ENCODE peak calls at places on chromosomes 11 and 22, in nine cellular contexts. C is tibial artery, H is lung, D is fibroblast of mammary gland, Q is tibial nerve, W is IMR-90, Z is fibroblast of the aortic adventitia, M is AG09309, T is epithelial cell of esophagus. K is an unnamed sample.

GRCh38 chr11:125892071-125892470 is 4.6 kb downstream of the HYLS1 start:
- DNase-seq in C (no peak), H (no peak), D (peak), Q (no peak), W (peak), Z (peak), M (no peak), T (peak), K (no peak)

GRCh38 chr22:28075260-28075981 is 156.4 kb upstream of the PITPNB start:
- DNase-seq in C (no peak), H (peak), D (peak), Q (peak), W (peak), Z (peak), M (peak), T (peak), K (no peak)

GRCh38 chr11:11510939-11511338 is 110.9 kb downstream of the GALNT18 start:
- DNase-seq in C (no peak), H (peak), D (no peak), Q (peak), W (peak), Z (no peak), M (peak), T (peak), K (no peak)

GRCh38 chr22:43088616-43088978 is 594 bp downstream of the TTLL1 start:
- DNase-seq in C (no peak), H (no peak), D (no peak), Q (no peak), W (no peak), Z (peak), M (no peak), T (no peak), K (no peak)

GRCh38 chr22:31001124-31001770 is 32.2 kb downstream of the TUG1 start:
- DNase-seq in C (no peak), H (no peak), D (no peak), Q (no peak), W (no peak), Z (no peak), M (no peak), T (no peak), K (no peak)

GRCh38 chr11:15379483-15379882 is 264.8 kb downstream of the INSC start:
- DNase-seq in C (no peak), H (no peak), D (no peak), Q (no peak), W (no peak), Z (no peak), M (no peak), T (no peak), K (no peak)

GRCh38 chr22:23682827-23683355 is 7.9 kb upstream of the RGL4 start:
- DNase-seq in C (peak), H (no peak), D (no peak), Q (no peak), W (no peak), Z (no peak), M (no peak), T (no peak), K (no peak)

GRCh38 chr11:10459029-10459970 is 4.2 kb downstream of the AMPD3 start:
- DNase-seq in C (no peak), H (no peak), D (no peak), Q (no peak), W (no peak), Z (no peak), M (no peak), T (no peak), K (peak)

GRCh38 chr11:55701429-55701828 is 39.4 kb downstream of the OR4C6 start:
- DNase-seq in C (no peak), H (no peak), D (no peak), Q (no peak), W (no peak), Z (no peak), M (no peak), T (no peak), K (no peak)

GRCh38 chr11:13210424-13210823 is 67.2 kb upstream of the BMAL1 start:
- DNase-seq in C (peak), H (peak), D (peak), Q (peak), W (peak), Z (peak), M (peak), T (peak), K (no peak)

GRCh38 chr22:17199131-17199731 is 20.0 kb downstream of the ADA2 start:
- DNase-seq in C (no peak), H (no peak), D (peak), Q (peak), W (peak), Z (peak), M (no peak), T (no peak), K (no peak)

GRCh38 chr22:36136475-36136874 is 24.1 kb downstream of the APOL3 start:
- DNase-seq in C (no peak), H (no peak), D (peak), Q (no peak), W (peak), Z (peak), M (no peak), T (no peak), K (no peak)

GRCh38 chr22:30474683-30475424 is 3.0 kb upstream of the SEC14L3 start:
- DNase-seq in C (no peak), H (peak), D (no peak), Q (no peak), W (no peak), Z (no peak), M (no peak), T (no peak), K (no peak)

GRCh38 chr22:19679476-19680099 is 34.7 kb upstream of the SEPTIN5 start:
- DNase-seq in C (no peak), H (peak), D (no peak), Q (peak), W (no peak), Z (peak), M (no peak), T (peak), K (no peak)

GRCh38 chr11:70371241-70371640 is 27.1 kb upstream of the CTTN start:
- DNase-seq in C (no peak), H (no peak), D (no peak), Q (no peak), W (peak), Z (no peak), M (no peak), T (no peak), K (no peak)

GRCh38 chr11:126124284-126124683 is 61.6 kb upstream of the CDON start:
- DNase-seq in C (no peak), H (no peak), D (no peak), Q (no peak), W (peak), Z (no peak), M (no peak), T (no peak), K (no peak)

GRCh38 chr11:41307371-41308080 is 151.9 kb downstream of the LRRC4C start:
- DNase-seq in C (no peak), H (no peak), D (no peak), Q (no peak), W (no peak), Z (no peak), M (no peak), T (no peak), K (no peak)

GRCh38 chr11:2772544-2773031 is 72.8 kb upstream of the KCNQ1OT1 start:
- DNase-seq in C (peak), H (no peak), D (peak), Q (no peak), W (peak), Z (no peak), M (no peak), T (peak), K (peak)

GRCh38 chr22:46584081-46584903 is 35.9 kb upstream of the GRAMD4 start:
- DNase-seq in C (no peak), H (no peak), D (peak), Q (no peak), W (peak), Z (no peak), M (no peak), T (peak), K (no peak)

GRCh38 chr11:114318361-114318760 is 22.2 kb downstream of the NNMT start:
- DNase-seq in C (no peak), H (no peak), D (peak), Q (no peak), W (no peak), Z (no peak), M (no peak), T (no peak), K (no peak)

GRCh38 chr22:43851979-43852307 is 10.4 kb downstream of the SULT4A1 start:
- DNase-seq in C (no peak), H (no peak), D (no peak), Q (no peak), W (no peak), Z (no peak), M (no peak), T (no peak), K (no peak)

GRCh38 chr11:84518601-84519183 is 1108.5 kb downstream of the DLG2 start:
- DNase-seq in C (no peak), H (no peak), D (no peak), Q (no peak), W (no peak), Z (no peak), M (no peak), T (no peak), K (no peak)

GRCh38 chr11:125514336-125515101 is 18.5 kb upstream of the FEZ1 start:
- DNase-seq in C (no peak), H (no peak), D (peak), Q (peak), W (peak), Z (peak), M (peak), T (peak), K (no peak)

GRCh38 chr11:107705027-107705426 is 6.8 kb downstream of the SLN start:
- DNase-seq in C (no peak), H (no peak), D (peak), Q (no peak), W (peak), Z (peak), M (peak), T (peak), K (no peak)

GRCh38 chr11:13208921-13209320 is 68.7 kb upstream of the BMAL1 start:
- DNase-seq in C (no peak), H (no peak), D (no peak), Q (no peak), W (no peak), Z (no peak), M (no peak), T (no peak), K (no peak)

GRCh38 chr11:35144103-35144741 is 5.3 kb downstream of the CD44 start:
- DNase-seq in C (no peak), H (peak), D (peak), Q (no peak), W (peak), Z (peak), M (peak), T (peak), K (no peak)

GRCh38 chr22:38353142-38353629 is 36.0 kb upstream of the CSNK1E start:
- DNase-seq in C (peak), H (peak), D (peak), Q (peak), W (peak), Z (peak), M (no peak), T (peak), K (no peak)

GRCh38 chr22:42635531-42635930 is 4.9 kb downstream of the ATP5MGL start:
- DNase-seq in C (peak), H (peak), D (peak), Q (peak), W (peak), Z (peak), M (peak), T (peak), K (no peak)

GRCh38 chr22:27405672-27406388 is 395.7 kb downstream of the MN1 start:
- DNase-seq in C (peak), H (peak), D (peak), Q (peak), W (peak), Z (peak), M (no peak), T (peak), K (no peak)

GRCh38 chr11:92628401-92629292 is 340.8 kb upstream of the MTNR1B start:
- DNase-seq in C (no peak), H (no peak), D (no peak), Q (no peak), W (peak), Z (no peak), M (no peak), T (no peak), K (no peak)

GRCh38 chr11:107928767-107929507 is 689 bp downstream of the RAB39A start:
- DNase-seq in C (peak), H (no peak), D (no peak), Q (peak), W (no peak), Z (no peak), M (no peak), T (no peak), K (no peak)

GRCh38 chr22:22244337-22245250 is at the start of gene VPREB1:
- DNase-seq in C (peak), H (no peak), D (no peak), Q (no peak), W (no peak), Z (no peak), M (no peak), T (no peak), K (peak)

GRCh38 chr22:27474112-27474571 is 327.4 kb downstream of the MN1 start:
- DNase-seq in C (no peak), H (no peak), D (no peak), Q (no peak), W (no peak), Z (no peak), M (no peak), T (peak), K (no peak)

GRCh38 chr11:123973816-123974215 is 3.8 kb downstream of the OR10S1 start:
- DNase-seq in C (no peak), H (no peak), D (peak), Q (no peak), W (peak), Z (peak), M (peak), T (peak), K (no peak)

GRCh38 chr22:42959472-42960145 is 55.3 kb downstream of the PACSIN2 start:
- DNase-seq in C (peak), H (peak), D (peak), Q (peak), W (peak), Z (peak), M (no peak), T (peak), K (no peak)

GRCh38 chr11:18721576-18722292 is 4.3 kb downstream of the IGSF22 start:
- DNase-seq in C (no peak), H (peak), D (peak), Q (peak), W (peak), Z (peak), M (no peak), T (peak), K (no peak)

GRCh38 chr11:77517226-77517625 is 43.3 kb upstream of the PAK1 start:
- DNase-seq in C (no peak), H (no peak), D (no peak), Q (no peak), W (no peak), Z (no peak), M (no peak), T (no peak), K (no peak)

GRCh38 chr22:17781319-17782031 is 7.2 kb upstream of the BID start:
- DNase-seq in C (no peak), H (no peak), D (peak), Q (no peak), W (peak), Z (peak), M (peak), T (peak), K (no peak)

GRCh38 chr11:11813288-11813962 is 28.3 kb upstream of the USP47 start:
- DNase-seq in C (peak), H (peak), D (peak), Q (peak), W (peak), Z (peak), M (peak), T (peak), K (no peak)

GRCh38 chr11:36231300-36231699 is 57.9 kb downstream of the COMMD9 start:
- DNase-seq in C (no peak), H (no peak), D (peak), Q (no peak), W (peak), Z (peak), M (peak), T (no peak), K (no peak)

GRCh38 chr11:36227044-36227443 is 62.2 kb downstream of the COMMD9 start:
- DNase-seq in C (no peak), H (no peak), D (no peak), Q (no peak), W (no peak), Z (no peak), M (no peak), T (no peak), K (no peak)

GRCh38 chr11:36233226-36233625 is 56.0 kb downstream of the COMMD9 start:
- DNase-seq in C (no peak), H (no peak), D (peak), Q (no peak), W (peak), Z (peak), M (no peak), T (no peak), K (no peak)

GRCh38 chr11:36228689-36229088 is 60.5 kb downstream of the COMMD9 start:
- DNase-seq in C (peak), H (no peak), D (no peak), Q (no peak), W (no peak), Z (no peak), M (no peak), T (no peak), K (no peak)

DNA sequence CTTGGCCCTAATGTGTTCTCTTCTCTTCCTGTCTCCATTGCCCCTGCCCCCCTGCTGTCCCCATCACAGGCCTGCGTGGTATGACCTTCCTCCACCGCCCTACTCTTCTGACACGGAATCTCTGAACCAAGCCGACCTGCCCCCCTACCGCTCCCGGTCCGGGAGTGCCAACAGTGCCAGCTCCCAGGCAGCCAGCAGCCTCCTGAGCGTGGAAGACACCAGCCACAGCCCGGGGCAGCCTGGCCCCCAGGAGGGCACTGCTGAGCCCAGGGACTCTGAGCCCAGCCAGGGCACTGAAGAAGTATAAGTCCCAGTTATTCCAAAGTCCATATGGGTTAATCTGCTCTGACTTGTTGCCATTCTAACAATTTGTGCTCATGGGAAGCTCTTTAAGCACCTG is 60.1 kb downstream of the COMMD9 start:
- DNase-seq in C (no peak), H (no peak), D (no peak), Q (no peak), W (no peak), Z (no peak), M (no peak), T (no peak), K (no peak)
- H3K4me3 ChIP-seq in C (no peak), H (no peak), D (no peak), Q (no peak), W (no peak), Z (no peak), M (no peak), T (no peak), K (no peak)

GRCh38 chr11:134938212-134938611 is 526.2 kb upstream of the B3GAT1 start:
- DNase-seq in C (no peak), H (no peak), D (no peak), Q (no peak), W (no peak), Z (no peak), M (no peak), T (no peak), K (no peak)

GRCh38 chr11:134939046-134939445 is 527.0 kb upstream of the B3GAT1 start:
- DNase-seq in C (no peak), H (no peak), D (no peak), Q (no peak), W (no peak), Z (no peak), M (no peak), T (no peak), K (no peak)

GRCh38 chr11:134942633-134943032 is 530.6 kb upstream of the B3GAT1 start:
- DNase-seq in C (no peak), H (no peak), D (no peak), Q (peak), W (no peak), Z (no peak), M (no peak), T (no peak), K (no peak)

GRCh38 chr11:134940441-134941125 is 528.5 kb upstream of the B3GAT1 start:
- DNase-seq in C (no peak), H (no peak), D (no peak), Q (no peak), W (no peak), Z (no peak), M (no peak), T (no peak), K (no peak)

GRCh38 chr11:134939905-134940304 is 527.9 kb upstream of the B3GAT1 start:
- DNase-seq in C (no peak), H (no peak), D (no peak), Q (no peak), W (no peak), Z (no peak), M (no peak), T (no peak), K (no peak)
- TF ChIP-seq CTCF in C (no peak), H (no peak), D (no peak), Q (no peak), W (no peak), Z (no peak), M (no peak), T (no peak), K (no peak)

GRCh38 chr22:49562685-49563249 is 264.9 kb downstream of the BRD1 start:
- DNase-seq in C (no peak), H (no peak), D (no peak), Q (no peak), W (no peak), Z (no peak), M (no peak), T (no peak), K (no peak)
- H3K4me3 ChIP-seq in C (no peak), H (no peak), D (no peak), Q (no peak), W (no peak), Z (no peak), M (no peak), T (no peak), K (no peak)

GRCh38 chr11:100929377-100929776 is 200.2 kb downstream of the PGR start:
- DNase-seq in C (no peak), H (no peak), D (peak), Q (no peak), W (peak), Z (peak), M (no peak), T (peak), K (no peak)

GRCh38 chr11:100928426-100928825 is 201.2 kb downstream of the PGR start:
- DNase-seq in C (no peak), H (no peak), D (no peak), Q (no peak), W (no peak), Z (no peak), M (no peak), T (no peak), K (no peak)

GRCh38 chr11:100936781-100937180 is 192.8 kb downstream of the PGR start:
- DNase-seq in C (no peak), H (no peak), D (no peak), Q (no peak), W (no peak), Z (no peak), M (no peak), T (no peak), K (no peak)

GRCh38 chr11:100930185-100930778 is 199.3 kb downstream of the PGR start:
- DNase-seq in C (no peak), H (no peak), D (peak), Q (no peak), W (peak), Z (peak), M (peak), T (peak), K (no peak)

DNA sequence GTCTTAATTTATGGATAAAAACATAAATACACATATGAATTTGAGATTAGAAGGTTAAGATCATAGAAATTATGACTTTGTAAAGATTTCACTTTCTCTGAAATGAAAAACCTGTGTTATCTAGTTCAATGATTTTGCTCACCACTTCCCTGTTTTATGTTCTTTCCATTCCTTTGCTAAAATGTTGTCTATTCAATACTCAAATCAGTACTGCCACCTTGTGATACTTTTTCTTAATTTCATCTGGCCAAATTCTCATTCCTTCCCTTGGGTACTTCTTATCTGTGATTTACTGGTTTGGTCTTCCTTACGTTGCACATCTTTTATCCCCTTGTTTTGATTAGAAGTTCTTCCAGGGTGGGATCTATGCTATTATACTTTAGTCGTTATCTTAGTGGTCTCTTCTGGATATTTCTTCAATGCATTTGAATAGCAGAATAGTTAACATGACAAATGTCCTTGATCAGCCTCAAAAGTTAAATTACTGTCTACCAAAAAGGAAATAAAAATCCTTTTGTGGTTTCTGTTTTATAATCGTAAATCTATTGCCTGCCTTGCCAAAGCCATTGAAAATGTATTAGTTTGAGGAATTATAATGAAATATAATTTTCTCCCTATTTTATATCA is 197.0 kb downstream of the PGR start:
- DNase-seq in C (no peak), H (no peak), D (peak), Q (no peak), W (peak), Z (peak), M (no peak), T (peak), K (no peak)
- TF ChIP-seq CTCF in C (peak), H (no peak), D (peak), Q (peak), W (peak), Z (peak), M (peak), T (peak), K (peak)

K was measured in vagina.